ENCODE peak calls at places on chromosomes 2 and 18, in six cellular contexts. C, G, V, Q, J and P are unnamed samples.

GRCh38 chr2:15092691-15093090 is 460.2 kb downstream of the LRATD1 start:
- DNase-seq in C (no peak), G (no peak), V (no peak), Q (no peak), J (no peak), P (peak)

GRCh38 chr2:210863283-210863682 is 306.9 kb downstream of the CPS1 start:
- DNase-seq in C (no peak), G (no peak), V (no peak), Q (no peak), J (no peak), P (no peak)

GRCh38 chr18:24446953-24447537 is 13.4 kb upstream of the HRH4 start:
- DNase-seq in C (no peak), G (no peak), V (no peak), Q (no peak), J (no peak), P (no peak)

GRCh38 chr2:72147303-72147970 is at the start of gene CYP26B1:
- DNase-seq in C (no peak), G (peak), V (no peak), Q (no peak), J (peak), P (peak)

GRCh38 chr2:96150791-96151594 is 5.8 kb upstream of the DUSP2 start:
- DNase-seq in C (no peak), G (peak), V (no peak), Q (no peak), J (peak), P (no peak)

GRCh38 chr2:45743531-45744391 is 92.3 kb downstream of the PRKCE start:
- DNase-seq in C (no peak), G (no peak), V (no peak), Q (no peak), J (no peak), P (no peak)

GRCh38 chr18:2515408-2515807 is 55.9 kb downstream of the METTL4 start:
- DNase-seq in C (no peak), G (no peak), V (no peak), Q (no peak), J (no peak), P (peak)

GRCh38 chr18:58314284-58314683 is 270.3 kb downstream of the NEDD4L start:
- DNase-seq in C (peak), G (no peak), V (peak), Q (peak), J (peak), P (peak)

GRCh38 chr2:44895061-44895460 is 46.4 kb upstream of the SIX3 start:
- DNase-seq in C (no peak), G (no peak), V (no peak), Q (no peak), J (no peak), P (no peak)

GRCh38 chr18:35337256-35337655 is 7.0 kb downstream of the ZNF24 start:
- DNase-seq in C (no peak), G (no peak), V (no peak), Q (no peak), J (no peak), P (no peak)

GRCh38 chr2:102488063-102488462 is 15.0 kb downstream of the SLC9A4 start:
- DNase-seq in C (peak), G (no peak), V (no peak), Q (no peak), J (no peak), P (no peak)

GRCh38 chr2:69253893-69254292 is 133.1 kb downstream of the GFPT1 start:
- DNase-seq in C (no peak), G (peak), V (no peak), Q (no peak), J (no peak), P (peak)

GRCh38 chr2:188381614-188382013 is 89.9 kb downstream of the GULP1 start:
- DNase-seq in C (no peak), G (no peak), V (no peak), Q (no peak), J (no peak), P (no peak)

GRCh38 chr2:62641410-62641843 is 64.1 kb upstream of the EHBP1 start:
- DNase-seq in C (no peak), G (no peak), V (no peak), Q (no peak), J (no peak), P (peak)

GRCh38 chr18:55477537-55478300 is 110.3 kb downstream of the TCF4 start:
- DNase-seq in C (peak), G (no peak), V (no peak), Q (no peak), J (no peak), P (no peak)

GRCh38 chr2:74440378-74441110 is 1.2 kb downstream of the RTKN start:
- DNase-seq in C (no peak), G (no peak), V (peak), Q (peak), J (peak), P (peak)

GRCh38 chr2:144708641-144709040 is 188.7 kb upstream of the ZEB2 start:
- DNase-seq in C (no peak), G (no peak), V (peak), Q (no peak), J (no peak), P (no peak)

GRCh38 chr2:100482741-100483140 is 12.5 kb downstream of the NMS start:
- DNase-seq in C (no peak), G (no peak), V (no peak), Q (no peak), J (no peak), P (no peak)

GRCh38 chr2:237572742-237573101 is 6.3 kb downstream of the PRLH start:
- DNase-seq in C (no peak), G (no peak), V (no peak), Q (no peak), J (no peak), P (no peak)

GRCh38 chr2:204909791-204910190 is 364.5 kb downstream of the PARD3B start:
- DNase-seq in C (no peak), G (no peak), V (no peak), Q (no peak), J (no peak), P (no peak)

GRCh38 chr2:31420936-31421335 is 6.4 kb upstream of the XDH start:
- DNase-seq in C (no peak), G (no peak), V (no peak), Q (no peak), J (no peak), P (peak)

GRCh38 chr2:38176619-38177021 is 100.7 kb upstream of the CYP1B1 start:
- DNase-seq in C (peak), G (no peak), V (no peak), Q (no peak), J (no peak), P (no peak)

GRCh38 chr18:59279193-59279592 is 5.9 kb upstream of the RAX start:
- DNase-seq in C (no peak), G (no peak), V (no peak), Q (no peak), J (no peak), P (no peak)

GRCh38 chr18:75455249-75456183 is 28.0 kb upstream of the SMIM21 start:
- DNase-seq in C (peak), G (no peak), V (peak), Q (peak), J (no peak), P (no peak)

GRCh38 chr2:208360259-208361076 is 46.1 kb upstream of the PTH2R start:
- DNase-seq in C (peak), G (no peak), V (no peak), Q (peak), J (no peak), P (no peak)

GRCh38 chr2:120271952-120272351 is 19.3 kb downstream of the RALB start:
- DNase-seq in C (no peak), G (no peak), V (no peak), Q (no peak), J (no peak), P (no peak)

GRCh38 chr2:120269076-120269744 is 16.6 kb downstream of the RALB start:
- DNase-seq in C (peak), G (no peak), V (no peak), Q (peak), J (no peak), P (no peak)

GRCh38 chr2:120275617-120276400 is 23.2 kb downstream of the RALB start:
- DNase-seq in C (no peak), G (no peak), V (no peak), Q (no peak), J (no peak), P (no peak)

GRCh38 chr2:120269816-120270215 is 17.2 kb downstream of the RALB start:
- DNase-seq in C (no peak), G (no peak), V (no peak), Q (no peak), J (no peak), P (no peak)

GRCh38 chr2:120272763-120273481 is 20.3 kb downstream of the RALB start:
- DNase-seq in C (no peak), G (no peak), V (no peak), Q (no peak), J (no peak), P (no peak)
- H3K27ac ChIP-seq in C (no peak), G (no peak), V (no peak), Q (no peak), J (no peak), P (no peak)

DNA sequence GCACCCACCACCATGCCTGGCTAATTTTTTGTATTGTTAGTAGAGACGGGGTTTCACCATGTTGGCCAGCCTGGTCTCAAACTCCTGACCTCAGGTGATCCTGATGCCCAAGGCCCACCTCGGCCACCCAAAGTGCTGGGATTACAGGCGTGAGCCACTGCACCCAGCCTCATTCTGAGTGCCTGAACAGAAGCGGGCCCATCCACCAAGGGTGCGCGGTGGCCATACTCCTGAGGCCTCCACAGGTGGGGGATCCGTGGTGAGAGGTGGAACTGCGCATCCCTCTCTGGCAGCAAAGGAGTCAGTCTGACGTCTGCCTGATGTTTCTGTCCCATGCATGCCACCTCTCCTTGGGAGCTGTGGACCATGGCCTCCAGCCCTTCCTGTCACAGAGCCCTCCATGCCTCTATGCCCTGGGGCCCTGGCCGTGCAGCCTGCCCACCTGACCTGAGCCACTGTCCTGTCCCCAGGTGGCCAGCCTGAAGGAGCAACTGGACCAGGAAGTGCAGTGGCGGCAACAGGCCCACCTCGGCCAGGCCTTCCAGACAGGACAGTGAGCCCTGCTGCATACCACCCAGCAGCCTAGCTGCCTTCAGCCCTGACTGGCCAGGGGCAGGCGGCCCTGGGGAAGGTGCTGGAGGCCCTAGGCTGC is 7.6 kb upstream of the SNED1 start:
- DNase-seq in C (no peak), G (peak), V (no peak), Q (no peak), J (peak), P (no peak)
- H3K27ac ChIP-seq in C (no peak), G (no peak), V (no peak), Q (peak), J (peak), P (no peak)

GRCh38 chr2:10321590-10321989 is 18.9 kb downstream of the HPCAL1 start:
- DNase-seq in C (no peak), G (no peak), V (no peak), Q (no peak), J (no peak), P (no peak)

GRCh38 chr2:10323535-10323934 is 20.8 kb downstream of the HPCAL1 start:
- DNase-seq in C (no peak), G (no peak), V (no peak), Q (no peak), J (no peak), P (no peak)

GRCh38 chr2:10320933-10321332 is 18.2 kb downstream of the HPCAL1 start:
- DNase-seq in C (no peak), G (no peak), V (no peak), Q (peak), J (no peak), P (no peak)

GRCh38 chr2:10322481-10322880 is 19.8 kb downstream of the HPCAL1 start:
- DNase-seq in C (no peak), G (no peak), V (no peak), Q (no peak), J (no peak), P (no peak)

DNA sequence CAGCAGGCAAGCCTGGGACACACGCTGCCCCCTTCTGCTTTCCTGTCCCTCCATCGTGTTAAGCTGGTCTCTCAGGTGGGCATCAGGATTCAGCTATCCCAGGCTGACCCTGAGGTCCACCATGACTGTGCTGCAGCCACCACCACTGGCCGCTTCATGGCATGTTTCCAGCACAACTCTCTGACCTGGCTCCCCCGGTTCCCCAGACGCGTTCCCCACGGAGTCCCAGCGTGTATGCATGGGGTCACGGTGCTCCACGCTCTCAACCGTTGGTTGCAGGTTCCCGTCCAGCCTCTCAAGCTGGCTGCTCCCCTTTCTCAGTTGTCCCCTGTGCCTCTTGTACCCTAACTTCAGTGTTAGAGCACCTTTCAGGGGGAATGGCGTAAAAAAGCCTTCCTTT is 20.3 kb downstream of the HPCAL1 start:
- DNase-seq in C (no peak), G (no peak), V (no peak), Q (no peak), J (no peak), P (no peak)
- H3K27ac ChIP-seq in C (no peak), G (no peak), V (no peak), Q (no peak), J (no peak), P (no peak)

GRCh38 chr2:213104089-213104902 is 47.1 kb downstream of the IKZF2 start:
- DNase-seq in C (no peak), G (no peak), V (no peak), Q (peak), J (no peak), P (peak)
- H3K27ac ChIP-seq in C (no peak), G (peak), V (no peak), Q (no peak), J (no peak), P (no peak)

DNA sequence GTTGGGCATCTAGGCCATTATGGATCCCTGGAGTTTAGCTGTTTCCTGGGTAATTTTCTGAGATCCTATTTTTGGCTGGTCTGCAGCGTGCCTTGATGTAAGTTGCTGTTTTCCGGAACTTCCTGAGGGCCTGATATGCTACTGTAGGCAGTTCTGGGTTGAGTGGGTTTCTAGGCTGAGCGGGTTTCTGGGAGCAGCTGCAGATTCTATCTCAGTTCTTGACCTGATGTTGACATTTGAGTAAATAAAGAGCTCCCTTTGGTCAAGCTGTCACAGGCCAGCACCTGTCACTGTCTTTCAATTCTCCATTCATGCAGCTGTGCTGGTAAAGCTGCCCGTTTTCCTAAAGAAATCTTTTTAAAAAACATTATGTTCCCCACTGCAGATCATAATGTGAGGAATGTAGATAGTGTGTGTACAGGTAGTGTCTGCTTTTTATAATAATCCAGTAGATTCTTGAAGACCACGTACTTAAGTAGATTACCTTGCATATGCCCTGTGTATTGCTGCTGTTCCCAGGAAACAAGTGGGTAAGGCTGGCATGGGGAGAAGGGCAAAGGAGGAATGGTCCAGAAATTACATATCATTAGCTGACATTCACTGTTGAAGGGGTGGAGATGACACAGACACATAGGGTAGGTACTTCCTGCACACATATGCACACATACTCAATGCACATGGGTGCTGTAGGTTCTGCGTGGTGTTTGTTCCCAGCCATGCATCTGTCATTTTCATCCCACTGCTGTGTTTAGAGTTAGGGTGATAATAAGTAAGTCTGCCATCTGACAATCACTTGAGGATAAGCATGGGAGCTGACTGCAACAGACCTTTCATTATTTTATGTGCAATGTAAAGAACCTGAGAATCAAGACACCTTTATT is 25.9 kb downstream of the CD28 start:
- DNase-seq in C (no peak), G (no peak), V (no peak), Q (no peak), J (no peak), P (no peak)
- H3K27ac ChIP-seq in C (no peak), G (no peak), V (no peak), Q (no peak), J (no peak), P (no peak)

GRCh38 chr2:63819256-63819655 is 22.4 kb upstream of the UGP2 start:
- DNase-seq in C (no peak), G (no peak), V (no peak), Q (no peak), J (no peak), P (no peak)

GRCh38 chr2:63819765-63820717 is 21.7 kb upstream of the UGP2 start:
- DNase-seq in C (peak), G (no peak), V (no peak), Q (peak), J (no peak), P (no peak)

GRCh38 chr2:63818276-63818675 is 23.4 kb upstream of the UGP2 start:
- DNase-seq in C (no peak), G (no peak), V (no peak), Q (no peak), J (no peak), P (no peak)

GRCh38 chr2:63814114-63814513 is 27.6 kb upstream of the UGP2 start:
- DNase-seq in C (no peak), G (no peak), V (no peak), Q (no peak), J (no peak), P (no peak)

GRCh38 chr2:63817382-63817781 is 24.3 kb upstream of the UGP2 start:
- DNase-seq in C (no peak), G (no peak), V (no peak), Q (no peak), J (no peak), P (no peak)
- H3K27ac ChIP-seq in C (no peak), G (no peak), V (no peak), Q (no peak), J (no peak), P (no peak)

GRCh38 chr2:159399716-159400525 is 113.4 kb upstream of the WDSUB1 start:
- DNase-seq in C (no peak), G (no peak), V (no peak), Q (no peak), J (no peak), P (peak)
- H3K27ac ChIP-seq in C (no peak), G (no peak), V (no peak), Q (no peak), J (no peak), P (peak)